ENCODE peak calls at places on chromosomes 5 and 9, in five cellular contexts. C, J, S, O and N are unnamed samples.

GRCh38 chr5:135883441-135883840 is 12.2 kb downstream of the IL9 start:
- DNase-seq in C (no peak), J (no peak), S (no peak), O (no peak), N (no peak)

GRCh38 chr5:137666109-137666850 is 69.6 kb downstream of the KLHL3 start:
- DNase-seq in C (no peak), J (no peak), S (no peak), O (no peak), N (peak)

GRCh38 chr5:156824800-156825199 is 25.3 kb upstream of the PPP1R2B start:
- DNase-seq in C (no peak), J (peak), S (no peak), O (no peak), N (peak)

GRCh38 chr9:95087659-95088242 is 229.8 kb downstream of the FANCC start:
- DNase-seq in C (no peak), J (no peak), S (no peak), O (no peak), N (no peak)

GRCh38 chr5:553874-554273 is 29.6 kb upstream of the SLC9A3 start:
- DNase-seq in C (no peak), J (no peak), S (peak), O (no peak), N (no peak)

GRCh38 chr9:134384811-134385479 is 58.7 kb downstream of the RXRA start:
- DNase-seq in C (no peak), J (no peak), S (no peak), O (no peak), N (no peak)

GRCh38 chr9:101566904-101567724 is 27.7 kb downstream of the PPP3R2 start:
- DNase-seq in C (no peak), J (peak), S (no peak), O (no peak), N (peak)

GRCh38 chr5:172731286-172732073 is 39.5 kb downstream of the DUSP1 start:
- DNase-seq in C (peak), J (no peak), S (peak), O (peak), N (no peak)

GRCh38 chr5:1962619-1963355 is 80.1 kb upstream of the IRX4 start:
- DNase-seq in C (no peak), J (no peak), S (no peak), O (no peak), N (no peak)

GRCh38 chr5:100777680-100778281 is 125.3 kb downstream of the ST8SIA4 start:
- DNase-seq in C (no peak), J (peak), S (no peak), O (no peak), N (peak)

GRCh38 chr9:122125158-122125890 is 32.2 kb upstream of the TTLL11 start:
- DNase-seq in C (peak), J (peak), S (peak), O (peak), N (peak)

GRCh38 chr5:176497852-176498251 is 39.4 kb downstream of the RNF44 start:
- DNase-seq in C (no peak), J (no peak), S (no peak), O (no peak), N (peak)

GRCh38 chr5:67301285-67301904 is 104.8 kb upstream of the CD180 start:
- DNase-seq in C (no peak), J (peak), S (no peak), O (peak), N (peak)

GRCh38 chr5:100615362-100615761 is 80.2 kb downstream of the FAM174A start:
- DNase-seq in C (no peak), J (no peak), S (no peak), O (no peak), N (no peak)

GRCh38 chr5:149780043-149780737 is 50.1 kb downstream of the PPARGC1B start:
- DNase-seq in C (no peak), J (no peak), S (no peak), O (no peak), N (no peak)

GRCh38 chr5:63055421-63055820 is 476.8 kb downstream of the LRRC70 start:
- DNase-seq in C (no peak), J (no peak), S (no peak), O (no peak), N (no peak)

GRCh38 chr9:127543973-127544533 is 68.0 kb upstream of the STXBP1 start:
- DNase-seq in C (no peak), J (no peak), S (peak), O (no peak), N (no peak)

GRCh38 chr9:86601697-86602096 is 247.5 kb upstream of the TUT7 start:
- DNase-seq in C (no peak), J (no peak), S (no peak), O (no peak), N (peak)